ENCODE peak calls at places on chromosomes 12 and 14, in six cellular contexts. T is skeletal muscle cell; S is NCI-H82; K is COR-L47; E is iris pigment epithelial cell; G is stimulated activated CD4-positive, alpha-beta T cell treated with anti-CD3 and anti-CD28 coated beads, Interleukin-12 subunit alpha, Interleukin-12 subunit beta, amount 100 ng/mL, for 24 hours. Z is an unnamed sample.

GRCh38 chr12:104291867-104292524 is 11.5 kb upstream of the EID3 start:
- DNase-seq in T (no peak), E (no peak), G (no peak), K (no peak), S (no peak), Z (no peak)

GRCh38 chr12:10612954-10613333 is 465 bp downstream of the MAGOHB start:
- DNase-seq in T (no peak), S (no peak), G (no peak), E (peak), K (peak), Z (no peak)

GRCh38 chr12:65948320-65949008 is 124.2 kb downstream of the HMGA2 start:
- DNase-seq in T (peak), K (no peak), S (no peak), G (no peak), E (peak), Z (peak)

GRCh38 chr12:5967645-5968415 is 22.8 kb upstream of the ANO2 start:
- DNase-seq in S (no peak), T (no peak), K (no peak), E (no peak), G (no peak), Z (no peak)

GRCh38 chr12:124365726-124366430 is 71.0 kb downstream of the RFLNA start:
- DNase-seq in T (no peak), E (no peak), S (no peak), K (no peak), G (no peak), Z (no peak)

GRCh38 chr12:65612440-65612839 is 211.8 kb upstream of the HMGA2 start:
- DNase-seq in S (no peak), T (no peak), E (peak), G (no peak), K (no peak), Z (peak)

GRCh38 chr14:75343914-75344313 is 65.3 kb downstream of the FOS start:
- DNase-seq in E (peak), K (no peak), T (peak), S (no peak), G (no peak), Z (no peak)

GRCh38 chr12:115491851-115492250 is 785.6 kb downstream of the MED13L start:
- DNase-seq in T (no peak), K (no peak), S (no peak), G (no peak), E (no peak), Z (no peak)

GRCh38 chr14:56666716-56667115 is 87.1 kb downstream of the TMEM260 start:
- DNase-seq in T (peak), S (no peak), K (no peak), G (no peak), E (peak), Z (no peak)

GRCh38 chr12:85253823-85254222 is 26.2 kb upstream of the ALX1 start:
- DNase-seq in E (no peak), S (peak), G (no peak), K (no peak), T (no peak), Z (no peak)

GRCh38 chr14:31894351-31894750 is 182.8 kb upstream of the ARHGAP5 start:
- DNase-seq in K (no peak), S (peak), E (no peak), G (no peak), T (no peak), Z (no peak)

GRCh38 chr14:24057867-24058259 is 6.1 kb downstream of the CARMIL3 start:
- DNase-seq in K (no peak), G (no peak), T (no peak), S (no peak), E (no peak), Z (no peak)

GRCh38 chr14:88270781-88271180 is 52.3 kb downstream of the KCNK10 start:
- DNase-seq in K (no peak), E (no peak), S (no peak), T (no peak), G (no peak), Z (no peak)

GRCh38 chr12:53952335-53952694 is 2.4 kb upstream of the HOXC12 start:
- DNase-seq in E (no peak), S (no peak), G (no peak), T (no peak), K (no peak), Z (no peak)

GRCh38 chr12:38411426-38411825 is 94.9 kb downstream of the ALG10B start:
- DNase-seq in E (no peak), K (no peak), T (no peak), G (no peak), S (no peak), Z (no peak)

GRCh38 chr12:5013206-5013830 is 30.4 kb upstream of the KCNA5 start:
- DNase-seq in S (no peak), E (peak), T (peak), G (no peak), K (no peak), Z (no peak)

GRCh38 chr14:58789106-58789505 is 151.3 kb downstream of the DACT1 start:
- DNase-seq in T (no peak), E (no peak), G (no peak), K (no peak), S (no peak), Z (no peak)

GRCh38 chr12:123519151-123520001 is 14.1 kb downstream of the RILPL1 start:
- DNase-seq in S (no peak), G (no peak), T (no peak), E (peak), K (no peak), Z (peak)

GRCh38 chr12:132466241-132467188 is 23.4 kb upstream of the FBRSL1 start:
- DNase-seq in S (peak), G (no peak), K (no peak), E (no peak), T (no peak), Z (no peak)

GRCh38 chr12:452667-453210 is 7.0 kb upstream of the B4GALNT3 start:
- DNase-seq in K (no peak), S (no peak), T (no peak), E (no peak), G (peak), Z (no peak)

GRCh38 chr12:113724703-113725556 is 241.2 kb downstream of the RBM19 start:
- DNase-seq in K (peak), S (peak), T (no peak), G (no peak), E (no peak), Z (no peak)

GRCh38 chr12:8037947-8038346 is 5.4 kb downstream of the FOXJ2 start:
- DNase-seq in K (no peak), S (no peak), T (no peak), G (no peak), E (no peak), Z (no peak)

GRCh38 chr12:89873745-89874144 is 165.1 kb upstream of the ATP2B1 start:
- DNase-seq in T (peak), E (peak), S (peak), G (no peak), K (no peak), Z (peak)

GRCh38 chr14:92646952-92647461 is 101.4 kb downstream of the LGMN start:
- DNase-seq in S (no peak), E (peak), T (peak), K (no peak), G (no peak), Z (no peak)

GRCh38 chr12:59079472-59079871 is 159.2 kb upstream of the LRIG3 start:
- DNase-seq in G (no peak), E (peak), K (no peak), T (no peak), S (no peak), Z (no peak)

GRCh38 chr12:122127839-122128238 is 46.2 kb downstream of the IL31 start:
- DNase-seq in S (no peak), G (no peak), E (no peak), T (no peak), K (no peak), Z (no peak)

GRCh38 chr14:70957710-70958109 is 50.5 kb downstream of the PCNX1 start:
- DNase-seq in T (no peak), E (no peak), G (no peak), S (no peak), K (no peak), Z (no peak)

GRCh38 chr12:47899466-47899865 is 5.3 kb downstream of the VDR start:
- DNase-seq in G (no peak), K (no peak), T (no peak), E (no peak), S (no peak), Z (no peak)

GRCh38 chr12:50934371-50934851 is 17.9 kb upstream of the HIGD1C start:
- DNase-seq in E (peak), G (no peak), T (no peak), K (no peak), S (no peak), Z (peak)

GRCh38 chr14:102605026-102605425 is 12.6 kb downstream of the RCOR1 start:
- DNase-seq in S (no peak), T (no peak), G (no peak), K (no peak), E (peak), Z (no peak)

GRCh38 chr12:109539508-109539907 is 33.8 kb downstream of the MMAB start:
- DNase-seq in G (no peak), T (no peak), K (no peak), E (peak), S (no peak), Z (no peak)

GRCh38 chr12:87509233-87509820 is 519.9 kb downstream of the C12orf50 start:
- DNase-seq in K (no peak), G (no peak), S (peak), E (peak), T (peak), Z (peak)

GRCh38 chr12:3273409-3273853 is 196.3 kb downstream of the TSPAN9 start:
- DNase-seq in E (peak), S (no peak), K (no peak), G (no peak), T (no peak), Z (no peak)

GRCh38 chr14:74480051-74480450 is 13.1 kb downstream of the NPC2 start:
- DNase-seq in T (no peak), E (peak), S (no peak), K (no peak), G (no peak), Z (no peak)